ENCODE peak calls at places on chromosome 10, in eight cellular contexts. One of them, this sample, is unnamed.

GRCh38 chr10:123974406-123974805 is 82.8 kb upstream of the CPXM2 start:
- DNase-seq in non-pigmented ciliary epithelial cell: no peak
- DNase-seq in CD4-positive, alpha-beta memory T cell: no peak
- DNase-seq in A172: peak
- DNase-seq in fibroblast of lung: peak
- DNase-seq in RWPE1: peak
- DNase-seq in SK-N-DZ: no peak
- DNase-seq in posterior cingulate gyrus: no peak
- DNase-seq in this sample: no peak

GRCh38 chr10:97101166-97101940 is 84.4 kb downstream of the SLIT1 start:
- DNase-seq in A172: no peak
- DNase-seq in RWPE1: no peak
- DNase-seq in fibroblast of lung: no peak
- DNase-seq in SK-N-DZ: no peak
- DNase-seq in CD4-positive, alpha-beta memory T cell: no peak
- DNase-seq in non-pigmented ciliary epithelial cell: no peak
- DNase-seq in posterior cingulate gyrus: no peak
- DNase-seq in this sample: no peak

GRCh38 chr10:127990846-127991542 is 84.1 kb downstream of the PTPRE start:
- DNase-seq in SK-N-DZ: no peak
- DNase-seq in posterior cingulate gyrus: no peak
- DNase-seq in RWPE1: peak
- DNase-seq in CD4-positive, alpha-beta memory T cell: peak
- DNase-seq in fibroblast of lung: peak
- DNase-seq in A172: peak
- DNase-seq in non-pigmented ciliary epithelial cell: peak
- DNase-seq in this sample: no peak

GRCh38 chr10:93039721-93040120 is 20.9 kb upstream of the CYP26C1 start:
- DNase-seq in SK-N-DZ: no peak
- DNase-seq in A172: peak
- DNase-seq in RWPE1: peak
- DNase-seq in CD4-positive, alpha-beta memory T cell: no peak
- DNase-seq in fibroblast of lung: peak
- DNase-seq in posterior cingulate gyrus: no peak
- DNase-seq in non-pigmented ciliary epithelial cell: no peak
- DNase-seq in this sample: peak

GRCh38 chr10:99630439-99630838 is 10.2 kb upstream of the SLC25A28 start:
- DNase-seq in posterior cingulate gyrus: no peak
- DNase-seq in SK-N-DZ: peak
- DNase-seq in non-pigmented ciliary epithelial cell: no peak
- DNase-seq in RWPE1: peak
- DNase-seq in fibroblast of lung: peak
- DNase-seq in CD4-positive, alpha-beta memory T cell: no peak
- DNase-seq in A172: peak
- DNase-seq in this sample: no peak

GRCh38 chr10:13690281-13690825 is 103.6 kb downstream of the PRPF18 start:
- DNase-seq in RWPE1: peak
- DNase-seq in A172: peak
- DNase-seq in CD4-positive, alpha-beta memory T cell: no peak
- DNase-seq in non-pigmented ciliary epithelial cell: no peak
- DNase-seq in posterior cingulate gyrus: no peak
- DNase-seq in SK-N-DZ: no peak
- DNase-seq in fibroblast of lung: no peak
- DNase-seq in this sample: peak

GRCh38 chr10:55793024-55793423 is 568.0 kb downstream of the ZWINT start:
- DNase-seq in CD4-positive, alpha-beta memory T cell: no peak
- DNase-seq in fibroblast of lung: no peak
- DNase-seq in SK-N-DZ: no peak
- DNase-seq in RWPE1: peak
- DNase-seq in non-pigmented ciliary epithelial cell: peak
- DNase-seq in posterior cingulate gyrus: no peak
- DNase-seq in A172: peak
- DNase-seq in this sample: no peak

GRCh38 chr10:116663342-116663741 is 42.6 kb downstream of the PNLIPRP2 start:
- DNase-seq in A172: no peak
- DNase-seq in fibroblast of lung: no peak
- DNase-seq in SK-N-DZ: no peak
- DNase-seq in RWPE1: no peak
- DNase-seq in posterior cingulate gyrus: no peak
- DNase-seq in non-pigmented ciliary epithelial cell: no peak
- DNase-seq in CD4-positive, alpha-beta memory T cell: no peak
- DNase-seq in this sample: no peak

GRCh38 chr10:100792544-100792943 is 47.2 kb downstream of the PAX2 start:
- DNase-seq in A172: no peak
- DNase-seq in RWPE1: no peak
- DNase-seq in fibroblast of lung: no peak
- DNase-seq in posterior cingulate gyrus: no peak
- DNase-seq in non-pigmented ciliary epithelial cell: no peak
- DNase-seq in CD4-positive, alpha-beta memory T cell: no peak
- DNase-seq in SK-N-DZ: no peak
- DNase-seq in this sample: no peak

GRCh38 chr10:29035721-29036120 is 253.1 kb upstream of the LYZL1 start:
- DNase-seq in SK-N-DZ: no peak
- DNase-seq in non-pigmented ciliary epithelial cell: no peak
- DNase-seq in A172: no peak
- DNase-seq in posterior cingulate gyrus: no peak
- DNase-seq in CD4-positive, alpha-beta memory T cell: no peak
- DNase-seq in fibroblast of lung: no peak
- DNase-seq in RWPE1: no peak
- DNase-seq in this sample: no peak

GRCh38 chr10:122132882-122133634 is 138.0 kb upstream of the BTBD16 start:
- DNase-seq in fibroblast of lung: peak
- DNase-seq in non-pigmented ciliary epithelial cell: no peak
- DNase-seq in A172: no peak
- DNase-seq in SK-N-DZ: no peak
- DNase-seq in CD4-positive, alpha-beta memory T cell: no peak
- DNase-seq in posterior cingulate gyrus: no peak
- DNase-seq in RWPE1: no peak
- DNase-seq in this sample: no peak

GRCh38 chr10:93465806-93466675 is 16.1 kb downstream of the MYOF start:
- DNase-seq in CD4-positive, alpha-beta memory T cell: no peak
- DNase-seq in non-pigmented ciliary epithelial cell: peak
- DNase-seq in posterior cingulate gyrus: no peak
- DNase-seq in RWPE1: peak
- DNase-seq in SK-N-DZ: no peak
- DNase-seq in fibroblast of lung: peak
- DNase-seq in A172: peak
- DNase-seq in this sample: peak

GRCh38 chr10:121155742-121156141 is 304.6 kb downstream of the WDR11 start:
- DNase-seq in A172: no peak
- DNase-seq in CD4-positive, alpha-beta memory T cell: no peak
- DNase-seq in SK-N-DZ: no peak
- DNase-seq in fibroblast of lung: no peak
- DNase-seq in RWPE1: no peak
- DNase-seq in non-pigmented ciliary epithelial cell: no peak
- DNase-seq in posterior cingulate gyrus: no peak
- DNase-seq in this sample: no peak

GRCh38 chr10:86443936-86444335 is 77.3 kb upstream of the GRID1 start:
- DNase-seq in CD4-positive, alpha-beta memory T cell: no peak
- DNase-seq in A172: peak
- DNase-seq in non-pigmented ciliary epithelial cell: peak
- DNase-seq in RWPE1: no peak
- DNase-seq in SK-N-DZ: no peak
- DNase-seq in posterior cingulate gyrus: no peak
- DNase-seq in fibroblast of lung: no peak
- DNase-seq in this sample: no peak

GRCh38 chr10:10403762-10404161 is 613.9 kb upstream of the CELF2 start:
- DNase-seq in posterior cingulate gyrus: no peak
- DNase-seq in fibroblast of lung: peak
- DNase-seq in A172: no peak
- DNase-seq in non-pigmented ciliary epithelial cell: no peak
- DNase-seq in SK-N-DZ: no peak
- DNase-seq in CD4-positive, alpha-beta memory T cell: no peak
- DNase-seq in RWPE1: no peak
- DNase-seq in this sample: no peak

GRCh38 chr10:88974446-88975376 is 15.9 kb upstream of the FAS start:
- DNase-seq in fibroblast of lung: peak
- DNase-seq in non-pigmented ciliary epithelial cell: no peak
- DNase-seq in A172: peak
- DNase-seq in RWPE1: no peak
- DNase-seq in CD4-positive, alpha-beta memory T cell: peak
- DNase-seq in SK-N-DZ: no peak
- DNase-seq in posterior cingulate gyrus: no peak
- DNase-seq in this sample: no peak

GRCh38 chr10:86263209-86263608 is 103.4 kb downstream of the GRID1 start:
- DNase-seq in fibroblast of lung: no peak
- DNase-seq in CD4-positive, alpha-beta memory T cell: no peak
- DNase-seq in RWPE1: no peak
- DNase-seq in A172: no peak
- DNase-seq in posterior cingulate gyrus: no peak
- DNase-seq in SK-N-DZ: no peak
- DNase-seq in non-pigmented ciliary epithelial cell: no peak
- DNase-seq in this sample: no peak

GRCh38 chr10:53430127-53430891 is 657.7 kb upstream of the MBL2 start:
- DNase-seq in RWPE1: no peak
- DNase-seq in non-pigmented ciliary epithelial cell: no peak
- DNase-seq in SK-N-DZ: no peak
- DNase-seq in fibroblast of lung: no peak
- DNase-seq in CD4-positive, alpha-beta memory T cell: no peak
- DNase-seq in posterior cingulate gyrus: no peak
- DNase-seq in A172: no peak
- DNase-seq in this sample: no peak

GRCh38 chr10:92480422-92480821 is 93.5 kb downstream of the IDE start:
- DNase-seq in fibroblast of lung: no peak
- DNase-seq in A172: no peak
- DNase-seq in SK-N-DZ: no peak
- DNase-seq in posterior cingulate gyrus: no peak
- DNase-seq in CD4-positive, alpha-beta memory T cell: no peak
- DNase-seq in non-pigmented ciliary epithelial cell: no peak
- DNase-seq in RWPE1: no peak
- DNase-seq in this sample: no peak

GRCh38 chr10:123552760-123553554 is 113.2 kb upstream of the GPR26 start:
- DNase-seq in A172: no peak
- DNase-seq in SK-N-DZ: no peak
- DNase-seq in non-pigmented ciliary epithelial cell: no peak
- DNase-seq in CD4-positive, alpha-beta memory T cell: no peak
- DNase-seq in RWPE1: no peak
- DNase-seq in posterior cingulate gyrus: no peak
- DNase-seq in fibroblast of lung: no peak
- DNase-seq in this sample: no peak

GRCh38 chr10:44033008-44033407 is 351.9 kb downstream of the CXCL12 start:
- DNase-seq in fibroblast of lung: peak
- DNase-seq in non-pigmented ciliary epithelial cell: no peak
- DNase-seq in SK-N-DZ: no peak
- DNase-seq in RWPE1: no peak
- DNase-seq in posterior cingulate gyrus: no peak
- DNase-seq in CD4-positive, alpha-beta memory T cell: no peak
- DNase-seq in A172: no peak
- DNase-seq in this sample: no peak

GRCh38 chr10:61935085-61935484 is 33.6 kb downstream of the ARID5B start:
- DNase-seq in CD4-positive, alpha-beta memory T cell: no peak
- DNase-seq in posterior cingulate gyrus: no peak
- DNase-seq in A172: no peak
- DNase-seq in SK-N-DZ: peak
- DNase-seq in non-pigmented ciliary epithelial cell: no peak
- DNase-seq in fibroblast of lung: peak
- DNase-seq in RWPE1: no peak
- DNase-seq in this sample: no peak

GRCh38 chr10:17171131-17171530 is 30.3 kb downstream of the TRDMT1 start:
- DNase-seq in A172: no peak
- DNase-seq in non-pigmented ciliary epithelial cell: no peak
- DNase-seq in SK-N-DZ: no peak
- DNase-seq in posterior cingulate gyrus: no peak
- DNase-seq in RWPE1: no peak
- DNase-seq in CD4-positive, alpha-beta memory T cell: no peak
- DNase-seq in fibroblast of lung: peak
- DNase-seq in this sample: no peak

GRCh38 chr10:98169379-98169778 is 34.9 kb downstream of the R3HCC1L start:
- DNase-seq in posterior cingulate gyrus: no peak
- DNase-seq in A172: no peak
- DNase-seq in RWPE1: no peak
- DNase-seq in fibroblast of lung: no peak
- DNase-seq in SK-N-DZ: no peak
- DNase-seq in non-pigmented ciliary epithelial cell: no peak
- DNase-seq in CD4-positive, alpha-beta memory T cell: no peak
- DNase-seq in this sample: no peak

GRCh38 chr10:43287056-43288007 is 20.5 kb upstream of the RASGEF1A start:
- DNase-seq in RWPE1: peak
- DNase-seq in CD4-positive, alpha-beta memory T cell: peak
- DNase-seq in A172: peak
- DNase-seq in non-pigmented ciliary epithelial cell: no peak
- DNase-seq in posterior cingulate gyrus: no peak
- DNase-seq in SK-N-DZ: no peak
- DNase-seq in fibroblast of lung: no peak
- DNase-seq in this sample: no peak

GRCh38 chr10:132796846-132797245 is 10.9 kb upstream of the NKX6-2 start:
- DNase-seq in RWPE1: no peak
- DNase-seq in A172: no peak
- DNase-seq in fibroblast of lung: no peak
- DNase-seq in CD4-positive, alpha-beta memory T cell: no peak
- DNase-seq in SK-N-DZ: no peak
- DNase-seq in non-pigmented ciliary epithelial cell: no peak
- DNase-seq in posterior cingulate gyrus: no peak
- DNase-seq in this sample: no peak

GRCh38 chr10:13417459-13418126 is 69.5 kb upstream of the SEPHS1 start:
- DNase-seq in RWPE1: no peak
- DNase-seq in A172: peak
- DNase-seq in non-pigmented ciliary epithelial cell: no peak
- DNase-seq in fibroblast of lung: no peak
- DNase-seq in posterior cingulate gyrus: no peak
- DNase-seq in CD4-positive, alpha-beta memory T cell: no peak
- DNase-seq in SK-N-DZ: no peak
- DNase-seq in this sample: no peak

GRCh38 chr10:104639595-104640338 is 1.3 kb upstream of the SORCS3 start:
- DNase-seq in A172: no peak
- DNase-seq in RWPE1: no peak
- DNase-seq in CD4-positive, alpha-beta memory T cell: no peak
- DNase-seq in SK-N-DZ: no peak
- DNase-seq in non-pigmented ciliary epithelial cell: no peak
- DNase-seq in posterior cingulate gyrus: no peak
- DNase-seq in fibroblast of lung: no peak
- DNase-seq in this sample: no peak

GRCh38 chr10:30151581-30152389 is 92.4 kb upstream of the JCAD start:
- DNase-seq in fibroblast of lung: peak
- DNase-seq in CD4-positive, alpha-beta memory T cell: no peak
- DNase-seq in posterior cingulate gyrus: no peak
- DNase-seq in SK-N-DZ: no peak
- DNase-seq in non-pigmented ciliary epithelial cell: peak
- DNase-seq in RWPE1: peak
- DNase-seq in A172: peak
- DNase-seq in this sample: no peak

GRCh38 chr10:48627984-48628609 is 23.2 kb upstream of the ARHGAP22 start:
- DNase-seq in RWPE1: no peak
- DNase-seq in SK-N-DZ: peak
- DNase-seq in fibroblast of lung: peak
- DNase-seq in non-pigmented ciliary epithelial cell: no peak
- DNase-seq in posterior cingulate gyrus: no peak
- DNase-seq in CD4-positive, alpha-beta memory T cell: no peak
- DNase-seq in A172: no peak
- DNase-seq in this sample: no peak

GRCh38 chr10:73641272-73642060 is at the start of gene MYOZ1:
- DNase-seq in fibroblast of lung: no peak
- DNase-seq in CD4-positive, alpha-beta memory T cell: no peak
- DNase-seq in SK-N-DZ: no peak
- DNase-seq in posterior cingulate gyrus: peak
- DNase-seq in A172: no peak
- DNase-seq in non-pigmented ciliary epithelial cell: no peak
- DNase-seq in RWPE1: no peak
- DNase-seq in this sample: no peak

GRCh38 chr10:58475322-58476277 is 37.1 kb upstream of the BICC1 start:
- DNase-seq in posterior cingulate gyrus: no peak
- DNase-seq in non-pigmented ciliary epithelial cell: peak
- DNase-seq in A172: peak
- DNase-seq in CD4-positive, alpha-beta memory T cell: no peak
- DNase-seq in RWPE1: no peak
- DNase-seq in SK-N-DZ: no peak
- DNase-seq in fibroblast of lung: peak
- DNase-seq in this sample: no peak

GRCh38 chr10:13629116-13629515 is 42.4 kb downstream of the PRPF18 start:
- DNase-seq in CD4-positive, alpha-beta memory T cell: no peak
- DNase-seq in RWPE1: no peak
- DNase-seq in fibroblast of lung: no peak
- DNase-seq in non-pigmented ciliary epithelial cell: no peak
- DNase-seq in posterior cingulate gyrus: no peak
- DNase-seq in SK-N-DZ: no peak
- DNase-seq in A172: no peak
- DNase-seq in this sample: no peak

GRCh38 chr10:818010-818409 is 113.5 kb downstream of the LARP4B start:
- DNase-seq in RWPE1: no peak
- DNase-seq in non-pigmented ciliary epithelial cell: no peak
- DNase-seq in A172: no peak
- DNase-seq in fibroblast of lung: no peak
- DNase-seq in SK-N-DZ: no peak
- DNase-seq in posterior cingulate gyrus: no peak
- DNase-seq in CD4-positive, alpha-beta memory T cell: no peak
- DNase-seq in this sample: no peak